ENCODE peak calls at places on chromosome 12, in ten cellular contexts. L is astrocyte; P is aorta; E is testis; J is tibial nerve; H is CD4-positive, CD25-positive, alpha-beta regulatory T cell; M is heart right ventricle; Q is H9; K is CD8-positive, alpha-beta T cell; N is right atrium auricular region. C is an unnamed sample.

GRCh38 chr12:121767525-121768016 is 25.9 kb downstream of the RHOF start:
- DNase-seq in E (peak; percentile 53), N (no peak), K (no peak), J (peak; percentile 26), M (peak; percentile 73), P (peak; percentile 87), L (peak; percentile 83), Q (no peak), H (no peak), C (no peak)

GRCh38 chr12:90102957-90103652 is 394.5 kb upstream of the ATP2B1 start:
- DNase-seq in E (peak; percentile 20), J (no peak), P (no peak), H (peak; percentile 49), M (no peak), N (no peak), L (peak; percentile 26), Q (no peak), K (no peak), C (no peak)

GRCh38 chr12:108358580-108358965 is 19.5 kb upstream of the CMKLR1 start:
- DNase-seq in Q (no peak), E (no peak), P (no peak), K (no peak), J (no peak), H (no peak), N (no peak), L (peak; percentile 20), M (no peak), C (no peak)

GRCh38 chr12:30926243-30927209 is at the start of gene TSPAN11:
- DNase-seq in P (peak; percentile 78), L (peak; percentile 31), N (no peak), E (peak; percentile 55), M (peak; percentile 31), J (no peak), H (no peak), Q (peak; percentile 76), K (no peak), C (peak; percentile 81)

GRCh38 chr12:11633968-11634367 is 15.5 kb upstream of the ETV6 start:
- DNase-seq in K (no peak), L (peak; percentile 92), H (no peak), J (no peak), P (no peak), E (no peak), M (no peak), Q (no peak), N (no peak), C (no peak)

GRCh38 chr12:109734219-109735000 is 20.8 kb downstream of the FAM222A start:
- DNase-seq in P (peak; percentile 61), H (no peak), Q (peak; percentile 90), J (no peak), N (no peak), K (no peak), L (no peak), E (no peak), M (peak; percentile 10), C (peak; percentile 30)

GRCh38 chr12:116708826-116709756 is 28.8 kb downstream of the SPRING1 start:
- DNase-seq in Q (peak; percentile 51), H (peak; percentile 57), N (peak; percentile 61), J (peak; percentile 32), K (peak; percentile 17), E (peak; percentile 79), M (no peak), P (no peak), L (peak; percentile 18), C (no peak)

GRCh38 chr12:96271469-96272199 is 77.5 kb downstream of the ELK3 start:
- DNase-seq in H (no peak), J (no peak), Q (no peak), L (peak; percentile 51), P (no peak), E (no peak), K (no peak), N (no peak), M (no peak), C (no peak)

GRCh38 chr12:90974286-90974685 is 19.3 kb upstream of the CCER1 start:
- DNase-seq in P (no peak), M (no peak), E (no peak), J (no peak), H (no peak), K (no peak), N (no peak), L (peak; percentile 63), Q (no peak), C (no peak)

GRCh38 chr12:22925593-22925992 is 300.6 kb downstream of the ETNK1 start:
- DNase-seq in H (no peak), E (no peak), K (no peak), Q (no peak), P (no peak), L (no peak), M (no peak), N (no peak), J (no peak), C (no peak)

GRCh38 chr12:89389755-89390661 is 37.7 kb upstream of the DUSP6 start:
- DNase-seq in K (no peak), E (no peak), J (no peak), N (no peak), H (peak; percentile 31), P (no peak), L (peak; percentile 27), Q (no peak), M (no peak), C (no peak)

GRCh38 chr12:49200882-49201594 is 12.2 kb upstream of the TUBA1A start:
- DNase-seq in H (peak; percentile 56), K (no peak), Q (peak; percentile 21), J (no peak), M (no peak), N (no peak), P (no peak), E (no peak), L (peak; percentile 85), C (no peak)

DNA sequence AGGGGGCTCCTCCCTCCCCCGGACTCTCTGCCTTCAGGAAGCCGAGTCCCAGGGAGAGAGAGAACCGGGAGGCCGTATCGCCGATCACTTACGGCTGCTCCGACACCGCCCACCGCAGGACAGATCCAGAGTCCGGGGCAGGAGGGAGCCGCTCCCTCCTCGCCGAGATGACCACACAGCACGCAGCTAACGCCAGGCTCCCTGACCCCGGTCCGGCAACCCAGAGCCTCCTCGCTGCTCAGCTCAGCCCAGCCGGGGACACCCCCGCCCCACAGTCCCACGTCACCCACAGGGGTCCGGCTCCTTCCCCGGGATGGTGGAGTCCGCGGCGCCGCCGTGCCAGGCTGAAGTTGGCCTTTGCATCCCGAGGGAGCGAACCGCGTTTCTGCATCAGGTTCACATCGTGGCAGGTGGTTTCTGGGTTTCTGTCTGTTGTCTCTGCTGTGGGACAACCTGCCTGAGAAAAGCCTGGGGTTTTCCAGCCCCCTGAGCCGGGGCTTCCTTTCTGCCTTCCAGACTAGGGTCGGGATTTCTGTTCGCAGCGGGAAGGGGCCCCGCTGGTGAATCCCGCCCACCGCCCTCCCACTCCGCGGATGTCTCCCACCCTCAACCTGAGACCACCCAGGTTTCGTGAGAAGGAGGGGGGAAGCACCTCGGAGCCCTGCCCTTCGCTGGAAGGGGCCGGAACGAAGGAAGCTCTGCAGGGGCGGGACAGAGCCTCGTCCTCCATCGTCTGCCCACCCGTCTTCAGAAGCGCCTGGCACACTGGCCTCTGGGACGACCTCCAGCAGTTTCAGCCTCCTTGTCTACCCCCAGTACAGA is 61.2 kb downstream of the NOC4L start:
- DNase-seq in L (no peak), M (no peak), N (no peak), E (no peak), H (no peak), J (no peak), K (no peak), Q (no peak), P (no peak), C (no peak)
- H3K27me3 ChIP-seq in L (peaks cover 26% of the 10 kb centered on the region), M (peaks cover 12% of the 10 kb centered on the region), N (no peaks in the 10 kb centered on the region), E (no peaks in the 10 kb centered on the region), H (no peaks in the 10 kb centered on the region), J (peaks cover 64% of the 10 kb centered on the region), K (peaks cover 13% of the 10 kb centered on the region), Q (peaks cover 8% of the 10 kb centered on the region), P (no peaks in the 10 kb centered on the region), C (peaks cover 32% of the 10 kb centered on the region)

DNA sequence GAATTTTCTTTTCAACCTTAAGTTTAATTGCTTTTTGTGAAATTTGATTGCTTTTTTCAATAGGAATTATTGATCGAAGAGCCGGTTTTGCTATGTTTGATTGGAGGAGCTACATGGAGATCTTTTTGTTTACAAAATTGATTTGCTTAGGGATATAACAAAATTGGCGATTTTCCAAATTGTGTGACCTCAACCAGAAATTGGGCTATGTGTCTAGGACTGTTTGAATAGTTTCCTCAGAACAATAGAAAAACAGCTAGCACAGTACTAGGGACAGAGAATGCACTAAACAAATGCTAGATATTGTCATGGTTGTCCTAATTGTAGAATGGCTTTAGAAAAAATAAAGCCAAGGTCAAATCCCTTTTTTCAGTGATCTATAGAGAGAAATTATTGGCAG is 2.4 kb downstream of the SLC17A8 start:
- DNase-seq in M (no peak), N (no peak), Q (no peak), P (no peak), H (no peak), L (no peak), J (no peak), K (no peak), E (no peak), C (no peak)
- H3K4me1 ChIP-seq in M (no peaks in the 10 kb centered on the region), N (no peaks in the 10 kb centered on the region), Q (no peaks in the 10 kb centered on the region), P (no peaks in the 10 kb centered on the region), H (no peaks in the 10 kb centered on the region), L (no peaks in the 10 kb centered on the region), J (no peaks in the 10 kb centered on the region), K (no peaks in the 10 kb centered on the region), E (no peaks in the 10 kb centered on the region), C (no peaks in the 10 kb centered on the region)

DNA sequence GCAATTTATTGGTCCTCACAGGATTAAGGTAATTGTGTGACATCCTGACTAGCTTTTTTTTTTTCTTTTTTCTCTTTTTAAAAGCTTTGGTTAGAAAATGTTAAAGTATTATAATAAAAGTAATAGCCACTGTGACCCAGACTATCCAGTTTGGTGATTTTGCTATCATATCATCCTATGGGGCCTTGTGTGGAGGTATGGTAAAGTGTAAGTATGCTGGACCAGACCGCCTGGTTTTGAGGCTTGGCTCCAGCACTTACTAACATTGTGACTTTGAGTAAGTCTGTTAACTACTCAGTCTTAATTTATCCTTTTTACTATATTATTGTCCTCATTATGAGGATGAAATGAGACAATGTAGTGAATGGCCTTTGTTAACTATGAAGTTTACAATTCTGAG is 15.5 kb downstream of the EID3 start:
- DNase-seq in Q (no peak), J (no peak), H (no peak), M (no peak), E (no peak), N (no peak), K (no peak), L (no peak), P (no peak), C (no peak)
- H3K27ac ChIP-seq in Q (no peak overlapping the region), J (no peak overlapping the region), H (no peak overlapping the region), M (no peak overlapping the region), E (no peak overlapping the region), N (no peak overlapping the region), K (no peak overlapping the region), L (no peak overlapping the region), P (no peak overlapping the region), C (no peak overlapping the region)

DNA sequence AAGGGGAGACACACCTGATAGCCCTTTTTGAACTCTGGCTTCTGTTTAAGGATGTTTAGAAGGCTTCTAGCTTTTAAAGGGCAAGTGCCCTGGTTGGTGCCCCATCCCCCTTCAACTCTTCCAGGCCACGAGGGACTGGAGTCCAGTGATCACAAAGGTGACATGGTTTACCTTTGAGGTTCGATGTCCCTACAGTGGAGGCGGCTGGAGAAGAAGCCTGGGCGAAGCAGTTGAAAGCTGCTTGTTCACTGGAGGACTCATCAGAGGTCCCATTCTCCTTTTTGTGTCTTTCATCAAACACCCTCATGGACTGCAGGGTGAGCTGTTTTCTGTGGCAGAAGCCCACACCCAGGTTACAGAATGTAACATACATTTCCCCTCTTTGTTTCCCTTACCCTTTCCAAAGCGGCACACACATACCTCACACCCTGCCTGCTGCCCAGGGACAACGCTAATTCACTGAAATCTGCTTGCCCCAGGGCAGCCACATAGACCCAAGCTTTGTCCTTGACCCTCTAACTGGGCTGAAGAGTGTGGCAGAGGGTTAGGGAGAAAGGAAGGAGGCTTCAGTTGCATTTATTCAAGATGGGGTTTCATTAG is 7.7 kb downstream of the TBX3 start:
- DNase-seq in J (no peak), H (no peak), M (no peak), P (no peak), K (no peak), Q (peak; percentile 41), E (no peak), L (no peak), N (no peak), C (no peak)
- H3K27me3 ChIP-seq in J (no peaks in the 10 kb centered on the region), H (peaks cover 39% of the 10 kb centered on the region), M (no peaks in the 10 kb centered on the region), P (no peaks in the 10 kb centered on the region), K (peaks cover 34% of the 10 kb centered on the region), Q (peaks cover 98% of the 10 kb centered on the region), E (no peaks in the 10 kb centered on the region), L (no peaks in the 10 kb centered on the region), N (no peaks in the 10 kb centered on the region), C (peaks cover 94% of the 10 kb centered on the region)

C was measured in left lung.